ENCODE peak calls at places on chromosomes 13 and 19, in four cellular contexts. S is GM23338, I is cardiac muscle cell, E is body of pancreas. C is an unnamed sample.

GRCh38 chr19:13401388-13401787 is 104.9 kb downstream of the CACNA1A start:
- DNase-seq in S (peak), I (peak), E (no peak), C (no peak)

GRCh38 chr19:17220207-17220758 is 5.1 kb downstream of the USE1 start:
- DNase-seq in S (no peak), I (peak), E (peak), C (peak)

GRCh38 chr19:3982701-3983541 is 2.3 kb downstream of the EEF2 start:
- DNase-seq in S (no peak), I (peak), E (peak), C (no peak)

GRCh38 chr19:18202759-18203407 is 959 bp downstream of the RAB3A start:
- DNase-seq in S (peak), I (peak), E (no peak), C (peak)

GRCh38 chr19:17391371-17392151 is 2.4 kb downstream of the CCDC194 start:
- DNase-seq in S (peak), I (no peak), E (no peak), C (no peak)

GRCh38 chr19:4988770-4989251 is 19.9 kb downstream of the KDM4B start:
- DNase-seq in S (no peak), I (peak), E (no peak), C (no peak)

GRCh38 chr13:46211116-46211515 is 612 bp upstream of the LRRC63 start:
- DNase-seq in S (peak), I (peak), E (no peak), C (no peak)

GRCh38 chr13:46575321-46575721 is 22.4 kb downstream of the LRCH1 start:
- DNase-seq in S (no peak), I (peak), E (no peak), C (no peak)

GRCh38 chr13:40476175-40476958 is 190.1 kb downstream of the FOXO1 start:
- DNase-seq in S (no peak), I (peak), E (no peak), C (no peak)

GRCh38 chr13:95457294-95457693 is 95.2 kb upstream of the CLDN10 start:
- DNase-seq in S (no peak), I (no peak), E (no peak), C (no peak)

GRCh38 chr19:49581007-49581508 is at the start of gene PRRG2:
- DNase-seq in S (peak), I (no peak), E (peak), C (peak)

GRCh38 chr13:108176685-108177274 is 38.6 kb downstream of the LIG4 start:
- DNase-seq in S (peak), I (peak), E (peak), C (peak)

GRCh38 chr13:78593652-78594494 is 9.5 kb downstream of the POU4F1 start:
- DNase-seq in S (peak), I (no peak), E (no peak), C (no peak)

GRCh38 chr13:89554801-89555200 is 1792.7 kb upstream of the MIR17HG start:
- DNase-seq in S (no peak), I (no peak), E (no peak), C (no peak)
- H3K27ac ChIP-seq in S (no peak), I (no peak), E (no peak), C (no peak)

GRCh38 chr13:94371855-94372254 is 107.6 kb downstream of the DCT start:
- DNase-seq in S (no peak), I (no peak), E (no peak), C (no peak)
- H3K4me3 ChIP-seq in S (no peak), I (no peak), E (no peak), C (no peak)

DNA sequence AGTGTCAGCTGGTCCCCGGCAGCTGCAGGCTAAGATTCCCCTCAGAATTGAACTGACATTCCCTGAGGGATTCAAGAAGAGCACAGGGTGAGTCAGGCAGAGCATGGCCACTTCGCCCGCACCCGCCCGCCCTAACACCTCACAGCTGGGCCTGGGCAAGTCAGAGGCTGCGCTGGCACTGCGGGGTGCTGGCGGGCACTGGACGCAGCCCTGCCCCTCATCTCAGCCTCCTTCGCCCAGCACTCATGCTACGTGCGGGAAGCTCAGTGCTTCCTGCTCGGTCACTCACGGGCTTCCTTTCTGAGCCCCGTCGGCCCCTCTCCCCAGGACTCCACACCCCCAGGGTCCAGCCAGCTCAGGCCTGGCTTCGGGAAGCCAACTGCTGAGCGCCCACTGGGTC is 56.9 kb downstream of the MLLT1 start:
- DNase-seq in S (no peak), I (no peak), E (peak), C (no peak)
- H3K27ac ChIP-seq in S (no peak), I (peak), E (peak), C (no peak)

DNA sequence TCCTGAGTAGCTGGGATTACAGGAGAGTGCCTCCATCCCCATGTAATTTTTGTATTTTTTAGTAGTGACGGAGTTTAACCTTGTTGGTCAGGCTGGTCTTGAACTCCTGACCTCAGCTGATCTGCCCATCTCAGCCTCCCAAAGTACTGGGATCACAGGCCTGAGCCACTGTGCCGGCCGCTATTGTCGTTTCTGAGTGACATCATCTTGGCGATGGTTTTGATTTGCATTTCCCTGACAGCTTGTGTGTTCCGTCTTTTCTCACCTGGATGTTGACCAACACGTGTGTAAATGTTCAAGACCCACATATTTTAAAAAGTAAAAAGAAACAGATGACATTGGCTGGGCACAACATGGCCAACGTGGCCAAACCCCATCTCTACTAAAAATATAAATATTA is 12.8 kb upstream of the MKNK2 start:
- DNase-seq in S (no peak), I (no peak), E (no peak), C (no peak)
- H3K4me3 ChIP-seq in S (no peak), I (no peak), E (no peak), C (no peak)

GRCh38 chr13:44449999-44450821 is 76.6 kb downstream of the SERP2 start:
- DNase-seq in S (no peak), I (no peak), E (peak), C (no peak)
- H3K27ac ChIP-seq in S (no peak), I (peak), E (no peak), C (no peak)

DNA sequence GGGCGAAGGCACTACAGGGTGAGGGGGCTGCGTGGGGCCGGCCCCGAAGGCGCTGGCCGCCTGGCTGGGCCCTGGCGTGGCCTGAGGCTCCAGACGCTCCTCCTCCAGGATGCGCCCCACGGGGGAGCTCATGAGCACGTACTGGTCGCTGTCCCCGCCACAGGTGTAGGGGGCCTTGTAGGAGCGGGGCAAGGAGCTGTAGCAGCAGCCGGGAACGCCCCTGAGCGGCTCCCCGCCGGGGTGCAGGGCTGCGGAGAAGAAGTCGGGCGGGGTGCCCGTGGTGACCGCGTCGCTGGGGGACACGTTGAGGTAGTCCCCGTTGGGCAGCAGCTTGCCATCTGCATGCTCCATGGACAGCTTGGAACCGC is 3.0 kb downstream of the IRS2 start:
- DNase-seq in S (peak), I (no peak), E (no peak), C (no peak)
- H3K4me3 ChIP-seq in S (peak), I (no peak), E (no peak), C (no peak)

C was measured in colonic mucosa.